ENCODE peak calls at places on chromosomes 13 and 19, in seven cellular contexts. One of them, this sample, is unnamed.

GRCh38 chr13:44359983-44360375 is 13.6 kb upstream of the SERP2 start:
- DNase-seq in CD8-positive, alpha-beta T cell: no peak
- DNase-seq in left lung: no peak
- DNase-seq in AG09309: no peak
- DNase-seq in heart right ventricle: no peak
- DNase-seq in right atrium auricular region: no peak
- DNase-seq in kidney epithelial cell: no peak
- DNase-seq in this sample: no peak

GRCh38 chr19:16062789-16063188 is 13.5 kb upstream of the TPM4 start:
- DNase-seq in left lung: no peak
- DNase-seq in kidney epithelial cell: no peak
- DNase-seq in right atrium auricular region: no peak
- DNase-seq in heart right ventricle: peak
- DNase-seq in CD8-positive, alpha-beta T cell: peak
- DNase-seq in AG09309: no peak
- DNase-seq in this sample: peak

GRCh38 chr13:73368608-73369007 is 309.8 kb downstream of the KLF5 start:
- DNase-seq in left lung: no peak
- DNase-seq in AG09309: no peak
- DNase-seq in kidney epithelial cell: no peak
- DNase-seq in heart right ventricle: no peak
- DNase-seq in CD8-positive, alpha-beta T cell: no peak
- DNase-seq in right atrium auricular region: no peak
- DNase-seq in this sample: no peak

GRCh38 chr19:14381689-14382474 is 638 bp downstream of the ADGRE5 start:
- DNase-seq in left lung: peak
- DNase-seq in CD8-positive, alpha-beta T cell: peak
- DNase-seq in right atrium auricular region: peak
- DNase-seq in heart right ventricle: peak
- DNase-seq in AG09309: no peak
- DNase-seq in kidney epithelial cell: no peak
- DNase-seq in this sample: no peak

GRCh38 chr19:50365434-50366306 is at the start of gene NAPSA:
- DNase-seq in CD8-positive, alpha-beta T cell: no peak
- DNase-seq in AG09309: no peak
- DNase-seq in left lung: peak
- DNase-seq in kidney epithelial cell: no peak
- DNase-seq in right atrium auricular region: no peak
- DNase-seq in heart right ventricle: no peak
- DNase-seq in this sample: no peak

GRCh38 chr19:46256855-46257254 is 27.3 kb downstream of the IGFL1 start:
- DNase-seq in CD8-positive, alpha-beta T cell: no peak
- DNase-seq in left lung: no peak
- DNase-seq in right atrium auricular region: no peak
- DNase-seq in heart right ventricle: no peak
- DNase-seq in AG09309: no peak
- DNase-seq in kidney epithelial cell: no peak
- DNase-seq in this sample: no peak

GRCh38 chr13:31044658-31045620 is 112.5 kb downstream of the TEX26 start:
- DNase-seq in left lung: no peak
- DNase-seq in right atrium auricular region: no peak
- DNase-seq in kidney epithelial cell: no peak
- DNase-seq in AG09309: no peak
- DNase-seq in CD8-positive, alpha-beta T cell: peak
- DNase-seq in heart right ventricle: no peak
- DNase-seq in this sample: no peak

GRCh38 chr13:23554000-23554399 is 16.2 kb upstream of the TNFRSF19 start:
- DNase-seq in kidney epithelial cell: no peak
- DNase-seq in CD8-positive, alpha-beta T cell: no peak
- DNase-seq in heart right ventricle: no peak
- DNase-seq in AG09309: no peak
- DNase-seq in left lung: no peak
- DNase-seq in right atrium auricular region: no peak
- DNase-seq in this sample: no peak

GRCh38 chr13:51821666-51822065 is 17.7 kb upstream of the DHRS12 start:
- DNase-seq in kidney epithelial cell: no peak
- DNase-seq in AG09309: no peak
- DNase-seq in left lung: no peak
- DNase-seq in right atrium auricular region: no peak
- DNase-seq in CD8-positive, alpha-beta T cell: no peak
- DNase-seq in heart right ventricle: no peak
- DNase-seq in this sample: no peak

GRCh38 chr13:24381539-24382265 is 72.3 kb downstream of the C1QTNF9 start:
- DNase-seq in kidney epithelial cell: no peak
- DNase-seq in CD8-positive, alpha-beta T cell: no peak
- DNase-seq in heart right ventricle: no peak
- DNase-seq in right atrium auricular region: no peak
- DNase-seq in left lung: no peak
- DNase-seq in AG09309: no peak
- DNase-seq in this sample: no peak

GRCh38 chr13:112990783-112991182 is 21.8 kb downstream of the MCF2L start:
- DNase-seq in heart right ventricle: no peak
- DNase-seq in right atrium auricular region: no peak
- DNase-seq in kidney epithelial cell: no peak
- DNase-seq in left lung: peak
- DNase-seq in AG09309: no peak
- DNase-seq in CD8-positive, alpha-beta T cell: no peak
- DNase-seq in this sample: no peak

GRCh38 chr13:60094385-60095088 is 69.2 kb downstream of the DIAPH3 start:
- DNase-seq in heart right ventricle: no peak
- DNase-seq in right atrium auricular region: no peak
- DNase-seq in AG09309: no peak
- DNase-seq in kidney epithelial cell: no peak
- DNase-seq in CD8-positive, alpha-beta T cell: no peak
- DNase-seq in left lung: no peak
- DNase-seq in this sample: no peak

GRCh38 chr19:13861392-13861713 is 15.6 kb upstream of the NANOS3 start:
- DNase-seq in kidney epithelial cell: no peak
- DNase-seq in heart right ventricle: no peak
- DNase-seq in left lung: no peak
- DNase-seq in CD8-positive, alpha-beta T cell: no peak
- DNase-seq in AG09309: no peak
- DNase-seq in right atrium auricular region: no peak
- DNase-seq in this sample: no peak

GRCh38 chr13:46679369-46680180 is 117.4 kb downstream of the ESD start:
- DNase-seq in heart right ventricle: no peak
- DNase-seq in kidney epithelial cell: no peak
- DNase-seq in CD8-positive, alpha-beta T cell: peak
- DNase-seq in right atrium auricular region: no peak
- DNase-seq in left lung: no peak
- DNase-seq in AG09309: no peak
- DNase-seq in this sample: no peak

GRCh38 chr13:95535243-95535642 is 17.3 kb upstream of the CLDN10 start:
- DNase-seq in right atrium auricular region: no peak
- DNase-seq in heart right ventricle: no peak
- DNase-seq in AG09309: peak
- DNase-seq in CD8-positive, alpha-beta T cell: no peak
- DNase-seq in kidney epithelial cell: peak
- DNase-seq in left lung: no peak
- DNase-seq in this sample: no peak

GRCh38 chr13:101398920-101399319 is 17.4 kb downstream of the NALCN start:
- DNase-seq in kidney epithelial cell: no peak
- DNase-seq in heart right ventricle: no peak
- DNase-seq in right atrium auricular region: no peak
- DNase-seq in CD8-positive, alpha-beta T cell: no peak
- DNase-seq in left lung: no peak
- DNase-seq in AG09309: peak
- DNase-seq in this sample: no peak

GRCh38 chr13:28609936-28610335 is 49.0 kb upstream of the POMP start:
- DNase-seq in right atrium auricular region: no peak
- DNase-seq in left lung: no peak
- DNase-seq in heart right ventricle: no peak
- DNase-seq in CD8-positive, alpha-beta T cell: no peak
- DNase-seq in AG09309: peak
- DNase-seq in kidney epithelial cell: no peak
- DNase-seq in this sample: no peak

GRCh38 chr13:19981685-19982238 is 23.2 kb downstream of the ZMYM2 start:
- DNase-seq in left lung: no peak
- DNase-seq in AG09309: no peak
- DNase-seq in right atrium auricular region: no peak
- DNase-seq in kidney epithelial cell: no peak
- DNase-seq in CD8-positive, alpha-beta T cell: no peak
- DNase-seq in heart right ventricle: no peak
- DNase-seq in this sample: no peak

GRCh38 chr13:79943633-79944032 is 397.3 kb downstream of the SPRY2 start:
- DNase-seq in AG09309: no peak
- DNase-seq in kidney epithelial cell: no peak
- DNase-seq in heart right ventricle: no peak
- DNase-seq in right atrium auricular region: no peak
- DNase-seq in CD8-positive, alpha-beta T cell: no peak
- DNase-seq in left lung: no peak
- DNase-seq in this sample: no peak

GRCh38 chr19:17306285-17306714 is 628 bp downstream of the MRPL34 start:
- DNase-seq in left lung: no peak
- DNase-seq in right atrium auricular region: no peak
- DNase-seq in kidney epithelial cell: no peak
- DNase-seq in AG09309: no peak
- DNase-seq in heart right ventricle: no peak
- DNase-seq in CD8-positive, alpha-beta T cell: no peak
- DNase-seq in this sample: no peak

GRCh38 chr19:15396436-15396835 is 16.8 kb upstream of the AKAP8 start:
- DNase-seq in CD8-positive, alpha-beta T cell: no peak
- DNase-seq in right atrium auricular region: no peak
- DNase-seq in heart right ventricle: no peak
- DNase-seq in left lung: no peak
- DNase-seq in AG09309: no peak
- DNase-seq in kidney epithelial cell: no peak
- DNase-seq in this sample: no peak

GRCh38 chr19:58034476-58034790 is 608 bp downstream of the ZSCAN1 start:
- DNase-seq in heart right ventricle: no peak
- DNase-seq in CD8-positive, alpha-beta T cell: no peak
- DNase-seq in kidney epithelial cell: no peak
- DNase-seq in AG09309: no peak
- DNase-seq in left lung: no peak
- DNase-seq in right atrium auricular region: no peak
- DNase-seq in this sample: no peak
- TF ChIP-seq CTCF in heart right ventricle: no peak
- TF ChIP-seq CTCF in CD8-positive, alpha-beta T cell: no peak
- TF ChIP-seq CTCF in kidney epithelial cell: no peak
- TF ChIP-seq CTCF in AG09309: no peak
- TF ChIP-seq CTCF in left lung: no peak
- TF ChIP-seq CTCF in right atrium auricular region: no peak
- TF ChIP-seq CTCF in this sample: no peak

GRCh38 chr19:57161985-57162544 is 5.2 kb downstream of the DUXA start:
- DNase-seq in CD8-positive, alpha-beta T cell: no peak
- DNase-seq in kidney epithelial cell: no peak
- DNase-seq in heart right ventricle: no peak
- DNase-seq in right atrium auricular region: no peak
- DNase-seq in AG09309: no peak
- DNase-seq in left lung: no peak
- DNase-seq in this sample: no peak
- TF ChIP-seq CTCF in CD8-positive, alpha-beta T cell: no peak
- TF ChIP-seq CTCF in kidney epithelial cell: no peak
- TF ChIP-seq CTCF in heart right ventricle: no peak
- TF ChIP-seq CTCF in right atrium auricular region: no peak
- TF ChIP-seq CTCF in AG09309: no peak
- TF ChIP-seq CTCF in left lung: no peak
- TF ChIP-seq CTCF in this sample: no peak

GRCh38 chr13:90999401-90999800 is 348.1 kb upstream of the MIR17HG start:
- DNase-seq in heart right ventricle: no peak
- DNase-seq in right atrium auricular region: no peak
- DNase-seq in CD8-positive, alpha-beta T cell: no peak
- DNase-seq in kidney epithelial cell: no peak
- DNase-seq in left lung: no peak
- DNase-seq in AG09309: no peak
- DNase-seq in this sample: no peak
- TF ChIP-seq CTCF in heart right ventricle: no peak
- TF ChIP-seq CTCF in right atrium auricular region: no peak
- TF ChIP-seq CTCF in CD8-positive, alpha-beta T cell: no peak
- TF ChIP-seq CTCF in kidney epithelial cell: no peak
- TF ChIP-seq CTCF in left lung: no peak
- TF ChIP-seq CTCF in AG09309: no peak
- TF ChIP-seq CTCF in this sample: no peak

GRCh38 chr19:49020342-49020741 is 3.5 kb upstream of the LHB start:
- DNase-seq in heart right ventricle: no peak
- DNase-seq in AG09309: no peak
- DNase-seq in left lung: no peak
- DNase-seq in kidney epithelial cell: no peak
- DNase-seq in CD8-positive, alpha-beta T cell: no peak
- DNase-seq in right atrium auricular region: no peak
- DNase-seq in this sample: no peak

GRCh38 chr19:49017041-49017665 is at the start of gene LHB:
- DNase-seq in right atrium auricular region: no peak
- DNase-seq in heart right ventricle: no peak
- DNase-seq in left lung: no peak
- DNase-seq in kidney epithelial cell: no peak
- DNase-seq in CD8-positive, alpha-beta T cell: no peak
- DNase-seq in AG09309: no peak
- DNase-seq in this sample: no peak

GRCh38 chr19:49020931-49021895 is 2.9 kb downstream of the CGB3 start:
- DNase-seq in AG09309: no peak
- DNase-seq in right atrium auricular region: no peak
- DNase-seq in heart right ventricle: no peak
- DNase-seq in CD8-positive, alpha-beta T cell: no peak
- DNase-seq in left lung: no peak
- DNase-seq in kidney epithelial cell: no peak
- DNase-seq in this sample: no peak

GRCh38 chr19:49017666-49018351 is 918 bp upstream of the LHB start:
- DNase-seq in right atrium auricular region: no peak
- DNase-seq in left lung: peak
- DNase-seq in heart right ventricle: peak
- DNase-seq in AG09309: no peak
- DNase-seq in CD8-positive, alpha-beta T cell: peak
- DNase-seq in kidney epithelial cell: no peak
- DNase-seq in this sample: no peak

GRCh38 chr19:49019242-49019932 is 2.5 kb upstream of the LHB start:
- DNase-seq in kidney epithelial cell: no peak
- DNase-seq in CD8-positive, alpha-beta T cell: peak
- DNase-seq in right atrium auricular region: no peak
- DNase-seq in left lung: peak
- DNase-seq in heart right ventricle: peak
- DNase-seq in AG09309: no peak
- DNase-seq in this sample: no peak
- TF ChIP-seq CTCF in kidney epithelial cell: peak
- TF ChIP-seq CTCF in CD8-positive, alpha-beta T cell: no peak
- TF ChIP-seq CTCF in right atrium auricular region: no peak
- TF ChIP-seq CTCF in left lung: no peak
- TF ChIP-seq CTCF in heart right ventricle: peak
- TF ChIP-seq CTCF in AG09309: no peak
- TF ChIP-seq CTCF in this sample: peak

DNA sequence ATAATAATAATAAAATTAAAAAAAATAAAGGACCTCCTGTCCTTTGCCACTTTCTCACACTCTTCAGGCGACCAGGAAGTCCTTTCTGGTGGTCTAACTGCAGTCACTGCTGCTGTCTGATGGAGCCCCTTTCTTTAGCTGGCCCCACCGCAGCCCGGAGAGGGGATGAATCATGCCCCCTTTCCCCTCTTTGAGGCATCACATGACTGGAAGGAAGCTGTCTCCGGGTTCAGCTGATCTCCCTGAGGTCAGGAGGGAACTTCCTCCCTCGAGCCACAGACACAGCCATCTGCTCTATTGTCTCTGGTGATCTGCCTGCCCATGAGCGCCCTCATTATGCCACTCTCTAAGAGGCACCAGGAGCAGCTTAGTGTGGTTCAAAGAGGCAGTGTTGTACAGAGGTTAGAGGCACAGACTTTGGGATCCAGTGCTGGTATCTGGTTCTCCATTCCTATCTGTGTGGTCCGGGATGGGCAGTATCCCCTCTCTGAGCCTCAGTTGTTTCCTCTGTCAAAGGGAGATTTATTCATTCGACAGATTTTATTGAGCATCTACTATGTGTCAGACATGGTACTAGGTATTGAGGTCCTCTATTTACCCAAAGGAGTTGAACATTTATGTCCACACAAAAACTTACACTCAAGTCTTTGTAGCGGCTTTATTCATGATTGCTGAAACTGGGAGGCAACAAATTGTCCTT is 30.0 kb downstream of the VAV1 start:
- DNase-seq in heart right ventricle: peak
- DNase-seq in AG09309: no peak
- DNase-seq in right atrium auricular region: peak
- DNase-seq in kidney epithelial cell: no peak
- DNase-seq in left lung: peak
- DNase-seq in CD8-positive, alpha-beta T cell: peak
- DNase-seq in this sample: no peak
- TF ChIP-seq CTCF in heart right ventricle: no peak
- TF ChIP-seq CTCF in AG09309: no peak
- TF ChIP-seq CTCF in right atrium auricular region: no peak
- TF ChIP-seq CTCF in kidney epithelial cell: no peak
- TF ChIP-seq CTCF in left lung: no peak
- TF ChIP-seq CTCF in CD8-positive, alpha-beta T cell: no peak
- TF ChIP-seq CTCF in this sample: no peak